ENCODE peak calls at places on chromosomes 3 and 15, in four cellular contexts. One of them, this sample, is unnamed. For H3K4me1, the result is how much of the 10 kb centered on the place peaks cover.

GRCh38 chr3:82891028-82891427 is 1129.6 kb upstream of the GBE1 start:
- DNase-seq in psoas muscle: no peak
- DNase-seq in spleen: no peak
- DNase-seq in cardiac muscle cell: no peak
- DNase-seq in this sample: no peak

GRCh38 chr15:71291247-71291646 is 176.0 kb downstream of the THSD4 start:
- DNase-seq in psoas muscle: no peak
- DNase-seq in spleen: no peak
- DNase-seq in cardiac muscle cell: no peak
- DNase-seq in this sample: no peak

GRCh38 chr15:71730277-71731144 is 79.8 kb upstream of the NR2E3 start:
- DNase-seq in psoas muscle: no peak
- DNase-seq in spleen: no peak
- DNase-seq in cardiac muscle cell: peak
- DNase-seq in this sample: no peak

GRCh38 chr3:16069149-16069922 is 105.1 kb upstream of the GALNT15 start:
- DNase-seq in cardiac muscle cell: no peak
- DNase-seq in psoas muscle: no peak
- DNase-seq in spleen: no peak
- DNase-seq in this sample: no peak

GRCh38 chr15:65450556-65450955 is 27.8 kb upstream of the IGDCC4 start:
- DNase-seq in psoas muscle: no peak
- DNase-seq in spleen: no peak
- DNase-seq in cardiac muscle cell: no peak
- DNase-seq in this sample: no peak

GRCh38 chr15:73440571-73440970 is 2.4 kb upstream of the REC114 start:
- DNase-seq in psoas muscle: no peak
- DNase-seq in spleen: no peak
- DNase-seq in cardiac muscle cell: no peak
- DNase-seq in this sample: no peak

GRCh38 chr3:130841357-130841756 is 52.5 kb upstream of the ATP2C1 start:
- DNase-seq in spleen: no peak
- DNase-seq in cardiac muscle cell: no peak
- DNase-seq in psoas muscle: no peak
- DNase-seq in this sample: no peak

GRCh38 chr3:112308151-112308911 is 14.3 kb upstream of the SLC9C1 start:
- DNase-seq in psoas muscle: no peak
- DNase-seq in spleen: no peak
- DNase-seq in cardiac muscle cell: peak
- DNase-seq in this sample: no peak

GRCh38 chr3:38039101-38039898 is at the start of gene DLEC1:
- DNase-seq in spleen: peak
- DNase-seq in psoas muscle: peak
- DNase-seq in cardiac muscle cell: peak
- DNase-seq in this sample: peak

DNA sequence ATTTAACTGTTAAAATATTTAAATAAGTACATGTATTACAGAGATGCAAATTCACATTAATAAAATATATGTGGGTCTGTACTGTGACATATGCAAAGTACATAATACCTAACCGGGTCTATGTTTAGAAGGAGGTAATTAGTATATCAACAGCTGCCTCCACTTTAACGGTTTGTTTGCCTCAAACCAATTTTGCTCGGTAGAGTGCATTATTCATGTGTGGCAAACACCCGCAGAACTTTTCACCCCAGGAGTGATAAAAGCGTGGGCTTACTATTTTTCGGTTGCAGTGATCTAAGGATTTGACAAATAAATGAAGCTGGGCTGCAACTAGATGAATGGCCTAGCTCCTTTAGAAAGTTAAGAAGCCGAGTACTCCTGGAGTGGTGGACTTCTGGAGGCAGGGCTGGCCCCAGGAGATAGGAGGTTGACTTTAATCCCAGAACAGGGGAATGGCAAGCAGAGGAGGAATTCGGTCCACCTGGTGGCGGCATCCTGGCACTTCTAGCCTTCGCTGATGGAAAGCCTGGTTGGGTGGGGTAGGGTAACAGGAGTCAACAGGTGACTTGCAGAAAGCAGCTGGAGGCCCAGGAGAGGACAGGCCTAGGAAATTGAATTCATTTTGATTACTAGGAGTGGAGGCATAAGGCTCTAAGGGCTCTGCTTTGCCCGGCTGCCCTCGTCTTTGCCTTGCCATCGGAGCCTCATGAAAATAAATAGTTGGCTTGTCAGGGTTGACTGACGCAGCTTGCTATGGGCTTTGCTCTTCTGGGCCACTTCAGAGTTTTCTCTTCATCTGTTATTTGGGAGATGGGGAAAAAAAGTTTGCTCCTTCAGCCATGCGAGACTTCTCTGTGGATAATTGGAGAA is 2.4 kb downstream of the SLCO3A1 start:
- DNase-seq in cardiac muscle cell: peak
- DNase-seq in spleen: no peak
- DNase-seq in psoas muscle: no peak
- DNase-seq in this sample: no peak
- H3K4me1 ChIP-seq in cardiac muscle cell: under half
- H3K4me1 ChIP-seq in spleen: under half
- H3K4me1 ChIP-seq in psoas muscle: under half
- H3K4me1 ChIP-seq in this sample: half or more

GRCh38 chr3:66507631-66508260 is 6.9 kb upstream of the LRIG1 start:
- DNase-seq in psoas muscle: no peak
- DNase-seq in cardiac muscle cell: peak
- DNase-seq in spleen: no peak
- DNase-seq in this sample: no peak
- H3K4me1 ChIP-seq in psoas muscle: under half
- H3K4me1 ChIP-seq in cardiac muscle cell: under half
- H3K4me1 ChIP-seq in spleen: under half
- H3K4me1 ChIP-seq in this sample: under half

DNA sequence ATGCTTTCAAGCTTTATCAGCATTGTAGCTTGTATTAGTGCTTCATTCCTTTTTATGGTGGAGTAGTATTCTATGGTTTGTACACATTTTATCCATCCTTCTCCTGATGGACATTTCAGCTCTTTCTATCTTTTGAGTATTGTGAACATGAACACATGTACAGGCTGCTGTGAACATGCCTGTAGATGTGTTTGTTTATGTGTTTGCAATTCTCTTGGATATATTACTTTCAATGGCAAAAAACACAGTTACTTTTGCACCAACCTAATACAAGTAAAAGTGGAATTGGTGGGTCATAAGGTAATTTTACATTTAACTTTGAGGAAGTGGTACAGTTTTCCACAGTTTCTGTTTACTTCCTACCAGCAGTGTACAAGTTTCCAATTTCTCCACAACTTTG is 180.4 kb downstream of the FNDC3B start:
- DNase-seq in psoas muscle: no peak
- DNase-seq in spleen: no peak
- DNase-seq in cardiac muscle cell: no peak
- DNase-seq in this sample: no peak
- H3K4me1 ChIP-seq in psoas muscle: under half
- H3K4me1 ChIP-seq in spleen: under half
- H3K4me1 ChIP-seq in cardiac muscle cell: under half
- H3K4me1 ChIP-seq in this sample: under half

GRCh38 chr3:100106094-100106493 is 8.2 kb downstream of the FILIP1L start:
- DNase-seq in psoas muscle: no peak
- DNase-seq in spleen: no peak
- DNase-seq in cardiac muscle cell: no peak
- DNase-seq in this sample: no peak
- H3K4me1 ChIP-seq in psoas muscle: half or more
- H3K4me1 ChIP-seq in spleen: under half
- H3K4me1 ChIP-seq in cardiac muscle cell: under half
- H3K4me1 ChIP-seq in this sample: under half

GRCh38 chr3:29271501-29271900 is 9.4 kb upstream of the RBMS3 start:
- DNase-seq in cardiac muscle cell: no peak
- DNase-seq in spleen: no peak
- DNase-seq in psoas muscle: no peak
- DNase-seq in this sample: no peak
- H3K4me1 ChIP-seq in cardiac muscle cell: under half
- H3K4me1 ChIP-seq in spleen: under half
- H3K4me1 ChIP-seq in psoas muscle: under half
- H3K4me1 ChIP-seq in this sample: under half

GRCh38 chr3:169660709-169661566 is 2.6 kb downstream of the MECOM start:
- DNase-seq in cardiac muscle cell: peak
- DNase-seq in spleen: no peak
- DNase-seq in psoas muscle: no peak
- DNase-seq in this sample: no peak

GRCh38 chr3:169659096-169659521 is 4.4 kb downstream of the MECOM start:
- DNase-seq in spleen: no peak
- DNase-seq in cardiac muscle cell: no peak
- DNase-seq in psoas muscle: no peak
- DNase-seq in this sample: no peak

GRCh38 chr3:169661567-169662214 is 1.8 kb downstream of the MECOM start:
- DNase-seq in spleen: peak
- DNase-seq in cardiac muscle cell: peak
- DNase-seq in psoas muscle: peak
- DNase-seq in this sample: no peak

GRCh38 chr3:169658311-169658931 is 5.1 kb downstream of the MECOM start:
- DNase-seq in spleen: peak
- DNase-seq in cardiac muscle cell: peak
- DNase-seq in psoas muscle: no peak
- DNase-seq in this sample: no peak

DNA sequence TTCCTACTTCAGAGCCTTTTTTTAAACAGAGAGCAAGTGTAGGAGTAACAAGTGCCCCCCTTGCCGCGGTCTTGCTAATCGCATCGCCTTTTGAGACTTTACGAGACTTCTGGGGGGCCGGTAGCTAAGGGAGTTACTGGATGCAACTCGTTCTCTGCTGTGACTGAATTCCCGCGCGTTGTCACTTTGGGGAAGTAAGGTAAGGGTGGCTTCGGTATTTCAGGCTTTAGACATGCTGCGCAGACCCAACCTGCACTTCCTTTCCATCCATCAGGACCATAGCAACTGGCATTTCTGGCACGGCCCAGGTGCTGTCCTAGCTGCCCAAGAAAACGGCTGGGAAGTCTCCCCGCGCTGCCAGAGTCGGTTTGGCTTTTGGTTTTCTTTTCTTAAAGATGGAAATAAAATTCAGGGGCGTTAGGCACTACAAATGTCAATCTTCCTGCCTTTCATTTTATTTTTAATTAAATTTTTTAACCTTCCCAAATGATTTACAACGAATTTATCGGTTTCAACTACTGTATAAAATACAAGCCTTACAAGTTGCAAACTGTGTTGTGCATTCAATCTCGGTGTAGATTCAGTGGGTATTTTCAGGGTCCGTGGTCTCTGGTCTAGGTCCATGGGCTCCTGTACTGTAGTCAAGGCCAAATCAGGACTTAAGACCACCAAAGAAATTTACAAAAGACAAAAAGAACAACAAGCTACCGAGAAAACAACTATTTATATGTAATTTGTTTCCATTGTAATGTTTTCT is 3.5 kb downstream of the MECOM start:
- DNase-seq in cardiac muscle cell: no peak
- DNase-seq in spleen: no peak
- DNase-seq in psoas muscle: no peak
- DNase-seq in this sample: no peak
- H3K4me1 ChIP-seq in cardiac muscle cell: under half
- H3K4me1 ChIP-seq in spleen: under half
- H3K4me1 ChIP-seq in psoas muscle: under half
- H3K4me1 ChIP-seq in this sample: under half

This sample was measured in naive thymus-derived CD4-positive, alpha-beta T cell.